ENCODE peak calls at places on chromosomes 12 and 14, in four cellular contexts. F is cardiac fibroblast, P is nephron progenitor cell, I is transverse colon. B is an unnamed sample.

GRCh38 chr12:80593766-80594165 is 113.7 kb upstream of the MYF6 start:
- DNase-seq in F (peak; percentile 86), P (no peak), I (no peak), B (no peak)

GRCh38 chr12:124623344-124623885 is 56.0 kb upstream of the NCOR2 start:
- DNase-seq in F (no peak), P (no peak), I (no peak), B (no peak)

GRCh38 chr14:94797887-94798286 is 28.0 kb upstream of the GSC start:
- DNase-seq in F (no peak), P (no peak), I (no peak), B (no peak)

GRCh38 chr14:36996133-36996856 is 176.1 kb downstream of the SLC25A21 start:
- DNase-seq in F (peak; percentile 84), P (no peak), I (no peak), B (no peak)

GRCh38 chr14:54207476-54207875 is 189.3 kb upstream of the CDKN3 start:
- DNase-seq in F (peak; percentile 35), P (no peak), I (no peak), B (no peak)

GRCh38 chr14:31070431-31070830 is 44.3 kb upstream of the STRN3 start:
- DNase-seq in F (peak; percentile 90), P (no peak), I (no peak), B (no peak)

GRCh38 chr14:20624495-20625070 is 16.9 kb downstream of the OR6S1 start:
- DNase-seq in F (peak; percentile 85), P (peak; percentile 68), I (peak; percentile 82), B (peak; percentile 71)

GRCh38 chr14:94143239-94143638 is 13.8 kb upstream of the IFI27L2 start:
- DNase-seq in F (no peak), P (peak; percentile 20), I (no peak), B (no peak)

GRCh38 chr12:51281202-51281924 is 11.1 kb upstream of the SMAGP start:
- DNase-seq in F (peak; percentile 80), P (no peak), I (no peak), B (no peak)

GRCh38 chr12:122024132-122024785 is 2.6 kb downstream of the BCL7A start:
- DNase-seq in F (no peak), P (no peak), I (no peak), B (no peak)

GRCh38 chr12:123062682-123063426 is 82.4 kb downstream of the ARL6IP4 start:
- DNase-seq in F (peak; percentile 75), P (no peak), I (no peak), B (no peak)

GRCh38 chr12:117900561-117900960 is 68.2 kb downstream of the KSR2 start:
- DNase-seq in F (peak; percentile 19), P (no peak), I (no peak), B (no peak)

GRCh38 chr12:54958048-54958658 is 26.4 kb downstream of the TESPA1 start:
- DNase-seq in F (peak; percentile 86), P (peak; percentile 55), I (peak; percentile 29), B (no peak)

GRCh38 chr12:68521321-68521839 is 89.3 kb upstream of the RAP1B start:
- DNase-seq in F (peak; percentile 90), P (no peak), I (no peak), B (no peak)

GRCh38 chr14:78007160-78007559 is 163.0 kb upstream of the NRXN3 start:
- DNase-seq in F (peak; percentile 45), P (no peak), I (no peak), B (peak; percentile 30)

GRCh38 chr12:13197526-13198141 is 1.1 kb downstream of the EMP1 start:
- DNase-seq in F (peak; percentile 68), P (no peak), I (no peak), B (no peak)

GRCh38 chr14:103520269-103520656 is 2.4 kb downstream of the CKB start:
- DNase-seq in F (no peak), P (no peak), I (no peak), B (peak; percentile 48)

GRCh38 chr14:77559381-77559780 is 57.1 kb downstream of the SPTLC2 start:
- DNase-seq in F (no peak), P (no peak), I (no peak), B (no peak)

GRCh38 chr14:50943261-50943942 is 881 bp downstream of the PYGL start:
- DNase-seq in F (peak; percentile 46), P (peak; percentile 75), I (peak; percentile 58), B (no peak)

GRCh38 chr14:104563191-104563741 is 16.3 kb upstream of the C14orf180 start:
- DNase-seq in F (no peak), P (no peak), I (no peak), B (no peak)

GRCh38 chr12:57817261-57817989 is 1.1 kb downstream of the AVIL start:
- DNase-seq in F (no peak), P (no peak), I (peak; percentile 42), B (no peak)

GRCh38 chr12:113194971-113195391 is 9.5 kb downstream of the RITA1 start:
- DNase-seq in F (peak; percentile 69), P (peak; percentile 56), I (no peak), B (no peak)

GRCh38 chr12:59113831-59114273 is 193.5 kb upstream of the LRIG3 start:
- DNase-seq in F (peak; percentile 87), P (peak; percentile 84), I (peak; percentile 78), B (peak; percentile 23)

GRCh38 chr12:68178774-68179439 is 19.4 kb upstream of the IFNG start:
- DNase-seq in F (no peak), P (no peak), I (no peak), B (no peak)

GRCh38 chr12:14810953-14811483 is 3.0 kb downstream of the SMCO3 start:
- DNase-seq in F (peak; percentile 55), P (no peak), I (peak; percentile 8), B (no peak)

GRCh38 chr14:59148334-59148900 is 40.0 kb upstream of the DAAM1 start:
- DNase-seq in F (no peak), P (no peak), I (no peak), B (peak; percentile 33)

GRCh38 chr12:28066879-28067278 is 94.3 kb upstream of the PTHLH start:
- DNase-seq in F (no peak), P (no peak), I (no peak), B (no peak)

GRCh38 chr12:121810234-121810817 is 6.5 kb downstream of the SETD1B start:
- DNase-seq in F (no peak), P (no peak), I (no peak), B (no peak)

GRCh38 chr12:58395056-58395455 is 453.7 kb downstream of the ATP23 start:
- DNase-seq in F (no peak), P (no peak), I (no peak), B (no peak)

GRCh38 chr12:64036414-64036813 is 185.7 kb downstream of the KICS2 start:
- DNase-seq in F (peak; percentile 28), P (no peak), I (no peak), B (no peak)

DNA sequence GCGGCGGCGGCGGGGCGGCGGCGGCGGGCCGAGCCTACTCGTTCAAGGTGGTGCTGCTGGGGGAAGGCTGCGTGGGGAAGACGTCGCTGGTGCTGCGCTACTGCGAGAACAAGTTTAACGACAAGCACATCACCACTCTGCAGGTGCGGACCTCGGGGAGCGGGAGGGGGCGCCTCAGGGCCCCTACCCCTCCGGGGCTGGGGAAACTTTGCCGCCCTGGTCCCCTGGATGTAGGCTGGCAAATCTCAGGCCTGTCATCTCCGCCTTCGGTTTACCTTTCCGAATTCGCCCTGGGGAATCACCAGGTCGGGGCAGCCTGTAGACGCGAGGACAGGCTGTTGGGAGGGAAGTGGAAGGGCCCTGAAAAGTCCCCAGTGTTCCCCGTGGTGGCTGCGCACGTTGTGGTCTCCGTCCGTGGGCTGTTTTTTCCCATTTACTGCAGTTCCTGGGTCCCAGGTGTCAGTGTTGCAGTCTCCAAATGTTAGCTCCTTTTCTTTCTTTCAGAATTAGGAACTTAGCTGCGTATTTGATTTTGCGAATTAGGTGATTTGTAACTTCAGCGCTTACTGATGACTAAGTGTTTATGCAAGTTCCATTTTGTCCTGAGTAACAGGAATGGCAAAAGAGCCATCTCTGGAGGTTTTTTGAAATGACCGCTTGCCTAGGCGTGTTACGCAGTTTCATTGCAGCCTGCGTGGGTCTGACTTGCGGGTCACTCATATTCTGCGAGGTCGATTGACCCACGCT is 656 bp downstream of the RAB21 start:
- DNase-seq in F (peak; percentile 79), P (no peak), I (peak; percentile 56), B (peak; percentile 77)
- TF ChIP-seq CTCF in F (no peak), P (no peak), I (no peak), B (peak; percentile 11)

DNA sequence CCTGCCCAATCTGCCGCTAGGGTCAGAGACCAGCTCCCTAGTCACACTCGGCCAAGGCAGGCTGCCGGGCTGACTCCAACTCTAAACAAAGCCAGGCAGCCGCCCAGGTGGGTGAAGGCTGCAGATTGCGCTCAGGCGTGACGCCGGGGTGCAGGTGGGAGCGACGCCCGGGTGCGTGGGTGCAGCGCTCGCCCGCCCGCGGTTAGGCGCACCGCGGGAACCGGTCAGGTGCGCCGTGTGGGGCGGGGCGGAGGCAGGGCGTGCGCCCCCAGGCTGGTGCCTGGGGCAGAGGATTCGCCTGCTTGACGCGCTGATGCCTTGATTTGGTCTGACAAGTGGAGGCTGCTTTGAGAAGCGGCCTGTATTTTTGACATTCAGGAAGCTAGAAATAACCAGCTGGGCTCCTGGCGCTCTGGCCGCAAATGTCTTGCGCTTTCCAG is 126.7 kb upstream of the HIF1A start:
- DNase-seq in F (no peak), P (peak; percentile 34), I (peak; percentile 69), B (peak; percentile 91)
- TF ChIP-seq CTCF in F (no peak), P (no peak), I (no peak), B (peak; percentile 7)

DNA sequence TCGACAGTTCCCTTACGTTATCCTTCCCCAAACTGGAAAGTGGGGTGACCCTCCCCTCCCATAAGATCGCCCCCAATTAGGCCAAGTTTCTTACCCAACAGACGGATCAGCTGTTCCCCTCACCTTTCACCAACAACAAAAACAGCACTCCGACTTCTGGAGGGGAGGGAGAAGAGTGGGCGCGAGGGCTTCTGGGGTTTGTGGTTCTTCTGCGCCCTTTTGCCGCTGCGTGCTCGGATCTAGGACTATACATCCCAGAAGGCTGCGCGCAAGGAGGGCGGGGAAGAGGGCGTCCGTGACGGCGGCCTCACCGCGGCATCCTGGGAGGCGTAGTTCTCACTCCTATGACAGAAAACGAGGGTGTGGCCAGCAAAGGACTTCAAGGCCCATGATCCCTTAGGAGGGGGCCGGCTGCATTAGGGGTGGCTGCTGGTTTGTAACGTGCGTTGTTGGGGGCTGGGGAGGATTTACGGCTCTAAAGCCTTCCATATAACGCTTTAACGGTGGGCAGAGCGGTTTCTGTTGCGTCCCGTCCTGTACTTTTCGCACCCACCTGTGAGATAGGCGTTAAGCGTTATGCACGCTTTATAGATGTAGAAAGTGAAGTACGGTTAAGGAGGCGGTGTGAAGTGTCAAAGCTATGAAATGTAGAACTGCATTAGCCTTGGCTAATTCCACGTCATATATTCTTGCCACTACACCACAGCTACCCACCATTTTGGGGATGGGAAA is at the start of gene CALCOCO1:
- DNase-seq in F (peak; percentile 98), P (peak; percentile 94), I (peak; percentile 98), B (peak; percentile 98)
- TF ChIP-seq CTCF in F (no peak), P (no peak), I (no peak), B (no peak)

GRCh38 chr12:30796891-30797371 is 42.2 kb upstream of the CAPRIN2 start:
- DNase-seq in F (peak; percentile 61), P (peak; percentile 33), I (no peak), B (no peak)

GRCh38 chr12:30795660-30796507 is 41.1 kb upstream of the CAPRIN2 start:
- DNase-seq in F (peak; percentile 91), P (peak; percentile 81), I (peak; percentile 31), B (peak; percentile 49)

GRCh38 chr12:30795410-30795659 is 40.6 kb upstream of the CAPRIN2 start:
- DNase-seq in F (no peak), P (peak; percentile 41), I (no peak), B (no peak)

GRCh38 chr12:30796508-30796780 is 41.7 kb upstream of the CAPRIN2 start:
- DNase-seq in F (peak; percentile 68), P (no peak), I (peak; percentile 13), B (no peak)

DNA sequence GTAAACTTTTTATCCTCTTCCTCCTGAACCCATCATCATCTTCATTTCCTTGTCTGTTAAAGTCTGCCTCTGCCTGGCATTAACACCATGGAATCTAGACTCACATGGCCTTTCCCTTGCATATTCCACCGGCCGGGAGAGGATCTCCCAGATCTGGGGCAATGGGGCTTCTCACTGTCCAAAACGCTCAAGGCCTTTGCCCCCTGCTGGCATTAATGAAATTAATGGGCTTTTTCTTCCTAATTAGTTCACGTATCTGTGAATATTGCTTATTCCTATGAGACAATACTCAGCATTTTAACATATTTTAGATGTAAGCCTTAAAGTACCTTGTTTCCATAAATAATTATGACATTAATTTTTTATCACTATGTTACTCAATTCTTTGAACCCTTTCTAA is 42.9 kb upstream of the CAPRIN2 start:
- DNase-seq in F (peak; percentile 8), P (no peak), I (no peak), B (no peak)
- TF ChIP-seq CTCF in F (no peak), P (no peak), I (no peak), B (no peak)